ENCODE peak calls at places on chromosomes 1 and 21, in four cellular contexts. One of them, this sample, is unnamed.

GRCh38 chr1:184160942-184161698 is 109.6 kb downstream of the TSEN15 start:
- DNase-seq in stimulated activated CD8-positive, alpha-beta memory T cell treated with anti-CD3 and anti-CD28 coated beads, Interleukin-4, amount 100 ng/mL, for 48 hours: peak; percentile 53
- DNase-seq in NCI-H510A: no peak
- DNase-seq in NCI-H1092: no peak
- DNase-seq in this sample: peak; percentile 64

GRCh38 chr1:217498209-217498608 is 132.7 kb downstream of the GPATCH2 start:
- DNase-seq in stimulated activated CD8-positive, alpha-beta memory T cell treated with anti-CD3 and anti-CD28 coated beads, Interleukin-4, amount 100 ng/mL, for 48 hours: no peak
- DNase-seq in NCI-H510A: no peak
- DNase-seq in NCI-H1092: no peak
- DNase-seq in this sample: no peak

GRCh38 chr1:14539953-14540563 is 58.4 kb upstream of the KAZN start:
- DNase-seq in stimulated activated CD8-positive, alpha-beta memory T cell treated with anti-CD3 and anti-CD28 coated beads, Interleukin-4, amount 100 ng/mL, for 48 hours: no peak
- DNase-seq in NCI-H510A: no peak
- DNase-seq in NCI-H1092: no peak
- DNase-seq in this sample: no peak

GRCh38 chr21:29349702-29350101 is 51.0 kb downstream of the BACH1 start:
- DNase-seq in stimulated activated CD8-positive, alpha-beta memory T cell treated with anti-CD3 and anti-CD28 coated beads, Interleukin-4, amount 100 ng/mL, for 48 hours: no peak
- DNase-seq in NCI-H510A: no peak
- DNase-seq in NCI-H1092: no peak
- DNase-seq in this sample: no peak

GRCh38 chr1:218080818-218081217 is 204.3 kb upstream of the RRP15 start:
- DNase-seq in stimulated activated CD8-positive, alpha-beta memory T cell treated with anti-CD3 and anti-CD28 coated beads, Interleukin-4, amount 100 ng/mL, for 48 hours: no peak
- DNase-seq in NCI-H510A: no peak
- DNase-seq in NCI-H1092: no peak
- DNase-seq in this sample: no peak

GRCh38 chr1:27539901-27540861 is 50.2 kb upstream of the WASF2 start:
- DNase-seq in stimulated activated CD8-positive, alpha-beta memory T cell treated with anti-CD3 and anti-CD28 coated beads, Interleukin-4, amount 100 ng/mL, for 48 hours: no peak
- DNase-seq in NCI-H510A: no peak
- DNase-seq in NCI-H1092: no peak
- DNase-seq in this sample: peak; percentile 87

GRCh38 chr1:233656032-233656620 is 42.2 kb downstream of the KCNK1 start:
- DNase-seq in stimulated activated CD8-positive, alpha-beta memory T cell treated with anti-CD3 and anti-CD28 coated beads, Interleukin-4, amount 100 ng/mL, for 48 hours: no peak
- DNase-seq in NCI-H510A: peak; percentile 17
- DNase-seq in NCI-H1092: no peak
- DNase-seq in this sample: no peak

GRCh38 chr1:47388548-47389238 is 27.4 kb upstream of the FOXE3 start:
- DNase-seq in stimulated activated CD8-positive, alpha-beta memory T cell treated with anti-CD3 and anti-CD28 coated beads, Interleukin-4, amount 100 ng/mL, for 48 hours: peak; percentile 76
- DNase-seq in NCI-H510A: peak; percentile 16
- DNase-seq in NCI-H1092: peak; percentile 15
- DNase-seq in this sample: peak; percentile 88

GRCh38 chr1:913491-914252 is 10.1 kb upstream of the SAMD11 start:
- DNase-seq in stimulated activated CD8-positive, alpha-beta memory T cell treated with anti-CD3 and anti-CD28 coated beads, Interleukin-4, amount 100 ng/mL, for 48 hours: no peak
- DNase-seq in NCI-H510A: peak; percentile 52
- DNase-seq in NCI-H1092: no peak
- DNase-seq in this sample: no peak

GRCh38 chr1:29500041-29500440 is 263.7 kb downstream of the PTPRU start:
- DNase-seq in stimulated activated CD8-positive, alpha-beta memory T cell treated with anti-CD3 and anti-CD28 coated beads, Interleukin-4, amount 100 ng/mL, for 48 hours: no peak
- DNase-seq in NCI-H510A: no peak
- DNase-seq in NCI-H1092: no peak
- DNase-seq in this sample: no peak

GRCh38 chr1:41431490-41432350 is 52.8 kb downstream of the EDN2 start:
- DNase-seq in stimulated activated CD8-positive, alpha-beta memory T cell treated with anti-CD3 and anti-CD28 coated beads, Interleukin-4, amount 100 ng/mL, for 48 hours: no peak
- DNase-seq in NCI-H510A: no peak
- DNase-seq in NCI-H1092: peak; percentile 55
- DNase-seq in this sample: no peak

GRCh38 chr1:185973645-185974044 is 239.5 kb downstream of the HMCN1 start:
- DNase-seq in stimulated activated CD8-positive, alpha-beta memory T cell treated with anti-CD3 and anti-CD28 coated beads, Interleukin-4, amount 100 ng/mL, for 48 hours: no peak
- DNase-seq in NCI-H510A: no peak
- DNase-seq in NCI-H1092: no peak
- DNase-seq in this sample: peak; percentile 60

GRCh38 chr1:147600119-147601111 is 59.1 kb downstream of the BCL9 start:
- DNase-seq in stimulated activated CD8-positive, alpha-beta memory T cell treated with anti-CD3 and anti-CD28 coated beads, Interleukin-4, amount 100 ng/mL, for 48 hours: peak; percentile 47
- DNase-seq in NCI-H510A: no peak
- DNase-seq in NCI-H1092: no peak
- DNase-seq in this sample: no peak

GRCh38 chr21:45910548-45911221 is 70.9 kb upstream of the COL6A1 start:
- DNase-seq in stimulated activated CD8-positive, alpha-beta memory T cell treated with anti-CD3 and anti-CD28 coated beads, Interleukin-4, amount 100 ng/mL, for 48 hours: no peak
- DNase-seq in NCI-H510A: no peak
- DNase-seq in NCI-H1092: peak; percentile 34
- DNase-seq in this sample: no peak

GRCh38 chr1:175539986-175540385 is 203.4 kb downstream of the TNR start:
- DNase-seq in stimulated activated CD8-positive, alpha-beta memory T cell treated with anti-CD3 and anti-CD28 coated beads, Interleukin-4, amount 100 ng/mL, for 48 hours: no peak
- DNase-seq in NCI-H510A: no peak
- DNase-seq in NCI-H1092: no peak
- DNase-seq in this sample: no peak